ENCODE peak calls at places on chromosomes 13 and 19, in five cellular contexts. D, S, H, L and M are unnamed samples.

GRCh38 chr19:3977242-3978143 is 6.6 kb upstream of the DAPK3 start:
- DNase-seq in L (no peak), H (no peak), D (no peak), S (no peak), M (no peak)

GRCh38 chr19:11152318-11153062 is 3.1 kb downstream of the SPC24 start:
- DNase-seq in D (peak), S (no peak), L (no peak), H (peak), M (peak)

GRCh38 chr19:34540811-34541557 is 59.4 kb downstream of the WTIP start:
- DNase-seq in S (no peak), H (no peak), L (no peak), D (no peak), M (no peak)

GRCh38 chr19:17281391-17282304 is at the start of gene ANKLE1:
- DNase-seq in S (no peak), L (no peak), H (no peak), D (peak), M (no peak)

GRCh38 chr13:22933571-22934181 is 247.1 kb upstream of the SGCG start:
- DNase-seq in S (no peak), D (no peak), L (no peak), H (no peak), M (no peak)

GRCh38 chr19:5215431-5215830 is 125.2 kb downstream of the PTPRS start:
- DNase-seq in L (no peak), D (no peak), H (no peak), S (no peak), M (no peak)

GRCh38 chr19:8371011-8371804 is 7.3 kb downstream of the ANGPTL4 start:
- DNase-seq in H (no peak), D (no peak), S (no peak), L (no peak), M (no peak)

GRCh38 chr13:49667773-49668172 is 23.5 kb downstream of the EBPL start:
- DNase-seq in H (no peak), L (no peak), D (no peak), S (peak), M (no peak)

GRCh38 chr19:11138659-11139526 is 16.7 kb downstream of the SPC24 start:
- DNase-seq in D (peak), H (peak), S (peak), L (no peak), M (peak)

GRCh38 chr13:27334774-27335490 is 64.3 kb downstream of the RASL11A start:
- DNase-seq in L (no peak), S (peak), D (no peak), H (no peak), M (no peak)

GRCh38 chr13:105464249-105464648 is 1071.2 kb downstream of the EFNB2 start:
- DNase-seq in S (peak), D (no peak), H (no peak), L (no peak), M (no peak)

GRCh38 chr19:34363094-34363493 is 1.9 kb upstream of the GPI start:
- DNase-seq in D (no peak), S (no peak), L (no peak), H (no peak), M (no peak)

GRCh38 chr19:33071887-33072286 is 7.2 kb upstream of the RHPN2 start:
- DNase-seq in S (peak), D (no peak), L (no peak), H (no peak), M (no peak)

GRCh38 chr13:28805193-28805819 is 14.8 kb upstream of the MTUS2 start:
- DNase-seq in H (no peak), S (no peak), D (no peak), L (no peak), M (no peak)

GRCh38 chr13:51874651-51875050 is 12.9 kb downstream of the CCDC70 start:
- DNase-seq in L (no peak), S (no peak), H (no peak), D (no peak), M (peak)

GRCh38 chr19:52961981-52962380 is 700 bp downstream of the ZNF816 start:
- DNase-seq in H (no peak), L (no peak), D (no peak), S (peak), M (no peak)

GRCh38 chr13:99626461-99627082 is 125.3 kb downstream of the TM9SF2 start:
- DNase-seq in L (no peak), H (no peak), S (peak), D (no peak), M (no peak)

GRCh38 chr19:13058951-13059660 is 43.6 kb downstream of the LYL1 start:
- DNase-seq in D (no peak), H (no peak), S (no peak), L (no peak), M (no peak)

GRCh38 chr19:48760514-48761221 is 5.3 kb downstream of the FGF21 start:
- DNase-seq in S (no peak), L (no peak), H (no peak), D (peak), M (no peak)

GRCh38 chr13:30334663-30335386 is 27.5 kb upstream of the KATNAL1 start:
- DNase-seq in S (no peak), D (no peak), L (no peak), H (no peak), M (no peak)

GRCh38 chr13:47481521-47481920 is 519.6 kb downstream of the SUCLA2 start:
- DNase-seq in S (no peak), D (no peak), H (no peak), L (no peak), M (no peak)

GRCh38 chr19:43354305-43354627 is 780 bp downstream of the CD177 start:
- DNase-seq in D (no peak), S (no peak), H (no peak), L (no peak), M (no peak)

GRCh38 chr19:35144600-35145436 is 1.8 kb downstream of the FXYD7 start:
- DNase-seq in D (no peak), H (no peak), L (no peak), S (no peak), M (no peak)

GRCh38 chr19:38033658-38034150 is 126.7 kb downstream of the SIPA1L3 start:
- DNase-seq in D (no peak), L (no peak), S (no peak), H (no peak), M (no peak)

GRCh38 chr19:28291874-28292273 is 921.1 kb downstream of the UQCRFS1 start:
- DNase-seq in H (no peak), S (no peak), D (no peak), L (no peak), M (no peak)

GRCh38 chr19:18809149-18809978 is 18.3 kb upstream of the COMP start:
- DNase-seq in D (peak), L (no peak), S (peak), H (no peak), M (no peak)

GRCh38 chr19:1445932-1446712 is 3.8 kb upstream of the APC2 start:
- DNase-seq in D (no peak), S (no peak), L (no peak), H (no peak), M (no peak)

GRCh38 chr19:18871543-18871942 is 24.4 kb downstream of the CERS1 start:
- DNase-seq in D (no peak), S (no peak), H (no peak), L (no peak), M (no peak)

GRCh38 chr13:93079294-93079693 is 147.3 kb upstream of the GPC6 start:
- DNase-seq in L (no peak), H (no peak), D (no peak), S (peak), M (no peak)

GRCh38 chr13:36736119-36736726 is 62.4 kb downstream of the SERTM1 start:
- DNase-seq in S (peak), L (peak), H (no peak), D (peak), M (no peak)

GRCh38 chr13:29905845-29906244 is 55.4 kb upstream of the UBL3 start:
- DNase-seq in L (no peak), S (no peak), D (peak), H (no peak), M (no peak)

GRCh38 chr19:14561832-14562351 is 10.0 kb downstream of the NDUFB7 start:
- DNase-seq in L (no peak), D (peak), H (peak), S (peak), M (no peak)